ENCODE peak calls at places on chromosomes 11 and 22, in five cellular contexts. Y, L, P, T and K are unnamed samples.

GRCh38 chr11:123677510-123677909 is 23.1 kb upstream of the SCN3B start:
- DNase-seq in Y (no peak), L (no peak), P (no peak), T (no peak), K (no peak)

GRCh38 chr11:85896871-85897270 is 41.7 kb downstream of the CCDC83 start:
- DNase-seq in P (no peak), T (no peak), Y (no peak), L (no peak), K (no peak)

GRCh38 chr22:35719212-35719869 is 1.7 kb downstream of the APOL5 start:
- DNase-seq in P (no peak), Y (no peak), T (no peak), L (no peak), K (no peak)

GRCh38 chr11:3086671-3087150 is 29.5 kb upstream of the CARS1 start:
- DNase-seq in L (no peak), T (no peak), P (no peak), Y (no peak), K (no peak)

GRCh38 chr22:28910575-28911278 is 27.4 kb downstream of the ZNRF3 start:
- DNase-seq in Y (no peak), P (no peak), L (no peak), T (no peak), K (no peak)

GRCh38 chr11:102144357-102145342 is 34.4 kb downstream of the YAP1 start:
- DNase-seq in P (no peak), Y (no peak), L (no peak), T (no peak), K (peak)

GRCh38 chr11:118531597-118532084 is 649 bp downstream of the TMEM25 start:
- DNase-seq in T (no peak), Y (no peak), P (no peak), L (no peak), K (no peak)

GRCh38 chr11:117096140-117096972 is 1.9 kb downstream of the SIK3 start:
- DNase-seq in Y (peak), P (no peak), T (no peak), L (peak), K (no peak)

GRCh38 chr11:67033661-67034166 is 10.8 kb downstream of the SYT12 start:
- DNase-seq in L (peak), T (peak), P (no peak), Y (no peak), K (peak)

GRCh38 chr11:59754494-59754858 is 700 bp upstream of the STX3 start:
- DNase-seq in L (no peak), T (no peak), P (no peak), Y (peak), K (no peak)

GRCh38 chr11:125226701-125227100 is 62.1 kb downstream of the PKNOX2 start:
- DNase-seq in P (no peak), T (no peak), L (no peak), Y (no peak), K (no peak)

GRCh38 chr22:21074092-21074715 is 28.5 kb downstream of the LRRC74B start:
- DNase-seq in T (peak), Y (no peak), L (no peak), P (no peak), K (peak)

GRCh38 chr11:86588566-86589090 is 83.8 kb downstream of the ME3 start:
- DNase-seq in T (no peak), P (no peak), Y (no peak), L (no peak), K (peak)

GRCh38 chr11:109735139-109735538 is 313.1 kb downstream of the C11orf87 start:
- DNase-seq in T (no peak), P (no peak), Y (no peak), L (no peak), K (no peak)

GRCh38 chr22:29043906-29044575 is 17.6 kb downstream of the C22orf31 start:
- DNase-seq in P (no peak), T (no peak), Y (no peak), L (no peak), K (peak)